ENCODE peak calls at places on chromosomes 3 and 15, in five cellular contexts. K is ELR, W is spleen, Z is NCI-H345, V is amniotic epithelial cell. D is an unnamed sample.

GRCh38 chr15:35622641-35623340 is 76.8 kb upstream of the DPH6 start:
- DNase-seq in K (no peak), W (no peak), Z (no peak), V (no peak), D (no peak)

GRCh38 chr3:106734712-106735111 is 642.5 kb upstream of the CCDC54 start:
- DNase-seq in K (no peak), V (no peak), Z (no peak), W (no peak), D (no peak)

GRCh38 chr3:139572847-139573672 is 33.5 kb upstream of the RBP1 start:
- DNase-seq in V (no peak), K (no peak), Z (no peak), W (no peak), D (no peak)

GRCh38 chr3:31181661-31182060 is 287.2 kb upstream of the GADL1 start:
- DNase-seq in V (no peak), W (no peak), K (no peak), Z (no peak), D (no peak)

GRCh38 chr15:70268698-70269251 is 171.1 kb upstream of the TLE3 start:
- DNase-seq in W (peak; percentile 77), Z (no peak), K (no peak), V (no peak), D (no peak)

GRCh38 chr3:184786271-184787010 is 25.5 kb upstream of the VPS8 start:
- DNase-seq in Z (no peak), V (peak; percentile 82), K (peak; percentile 93), W (no peak), D (no peak)

GRCh38 chr3:4804161-4805058 is 174.8 kb upstream of the BHLHE40 start:
- DNase-seq in W (no peak), K (no peak), Z (no peak), V (no peak), D (no peak)

GRCh38 chr15:36645106-36645505 is 65.7 kb downstream of the CDIN1 start:
- DNase-seq in W (no peak), K (peak; percentile 33), Z (no peak), V (peak; percentile 13), D (no peak)

GRCh38 chr15:45106002-45106790 is 7.8 kb downstream of the DUOX2 start:
- DNase-seq in Z (no peak), K (no peak), V (no peak), W (peak; percentile 40), D (peak; percentile 36)

GRCh38 chr3:178849220-178849910 is 222.2 kb downstream of the ZMAT3 start:
- DNase-seq in V (no peak), Z (peak; percentile 58), W (no peak), K (no peak), D (no peak)

GRCh38 chr15:85047271-85047948 is 65.8 kb downstream of the PDE8A start:
- DNase-seq in K (peak; percentile 95), Z (no peak), V (peak; percentile 87), W (no peak), D (no peak)

GRCh38 chr15:52050416-52050815 is 31.4 kb downstream of the MAPK6 start:
- DNase-seq in K (peak; percentile 90), W (no peak), V (peak; percentile 58), Z (no peak), D (no peak)

GRCh38 chr15:78390242-78390641 is 47.8 kb upstream of the IREB2 start:
- DNase-seq in V (no peak), Z (no peak), K (no peak), W (no peak), D (no peak)

GRCh38 chr15:69160976-69161877 is 792 bp downstream of the GLCE start:
- DNase-seq in W (peak; percentile 83), K (peak; percentile 53), Z (peak; percentile 13), V (peak; percentile 19), D (peak; percentile 71)

GRCh38 chr15:66170042-66170441 is 83.5 kb downstream of the MEGF11 start:
- DNase-seq in K (no peak), Z (no peak), V (no peak), W (peak; percentile 38), D (no peak)

GRCh38 chr3:23254287-23254686 is 51.2 kb downstream of the UBE2E2 start:
- DNase-seq in V (no peak), W (no peak), Z (no peak), K (no peak), D (no peak)

GRCh38 chr3:9122732-9123364 is 126.6 kb downstream of the SRGAP3 start:
- DNase-seq in Z (no peak), K (no peak), V (no peak), W (no peak), D (no peak)

GRCh38 chr15:99550077-99550476 is 15.7 kb upstream of the MEF2A start:
- DNase-seq in W (no peak), K (no peak), Z (no peak), V (no peak), D (no peak)

GRCh38 chr15:72304596-72304995 is 15.4 kb downstream of the CELF6 start:
- DNase-seq in K (no peak), V (no peak), W (no peak), Z (no peak), D (no peak)

D was measured in upper lobe of right lung.